ENCODE peak calls at places on chromosomes 16 and 17, in nine cellular contexts. L, E, Y, M, J, O, T, Z and B are unnamed samples.

GRCh38 chr17:28983286-28984240 is 22.3 kb downstream of the SEZ6 start:
- DNase-seq in Z (no peak), L (no peak), J (no peak), O (no peak), E (no peak), T (no peak), Y (no peak), M (no peak), B (no peak)

GRCh38 chr16:88706965-88707871 is 915 bp downstream of the CTU2 start:
- DNase-seq in J (no peak), Z (no peak), E (no peak), O (no peak), M (no peak), Y (no peak), L (no peak), T (no peak), B (peak)

GRCh38 chr16:4792951-4793513 is 2.1 kb upstream of the SMIM22 start:
- DNase-seq in L (no peak), E (no peak), Z (no peak), J (no peak), Y (no peak), T (no peak), O (no peak), M (no peak), B (no peak)

GRCh38 chr16:52912565-52913173 is 140.0 kb downstream of the CHD9NB start:
- DNase-seq in L (no peak), O (peak), Y (no peak), T (peak), E (peak), J (peak), M (peak), Z (peak), B (peak)

GRCh38 chr17:9363440-9364350 is 211.9 kb downstream of the STX8 start:
- DNase-seq in O (no peak), T (no peak), Z (no peak), M (no peak), L (no peak), J (no peak), E (no peak), Y (no peak), B (no peak)

GRCh38 chr16:53546988-53547391 is 44.0 kb upstream of the AKTIP start:
- DNase-seq in T (no peak), O (no peak), L (no peak), Y (no peak), E (no peak), M (no peak), J (peak), Z (no peak), B (no peak)

GRCh38 chr17:68089881-68090280 is 54.3 kb downstream of the KPNA2 start:
- DNase-seq in J (peak), Y (no peak), O (no peak), M (peak), L (peak), E (no peak), T (peak), Z (peak), B (no peak)

GRCh38 chr16:48347980-48348379 is 37.2 kb downstream of the SIAH1 start:
- DNase-seq in Y (no peak), L (no peak), M (no peak), O (no peak), E (no peak), T (no peak), J (no peak), Z (no peak), B (no peak)

GRCh38 chr17:50028207-50029120 is 27.4 kb upstream of the ITGA3 start:
- DNase-seq in M (no peak), J (peak), Z (peak), E (no peak), T (no peak), O (no peak), L (peak), Y (no peak), B (no peak)

GRCh38 chr16:49048557-49048956 is 233.1 kb downstream of the CBLN1 start:
- DNase-seq in E (no peak), Z (no peak), J (no peak), M (no peak), L (no peak), O (no peak), Y (no peak), T (no peak), B (no peak)

GRCh38 chr17:66468241-66469087 is 166.1 kb downstream of the PRKCA start:
- DNase-seq in O (no peak), T (no peak), Z (no peak), L (peak), E (no peak), Y (no peak), M (no peak), J (no peak), B (peak)

GRCh38 chr17:80055597-80055996 is 19.2 kb downstream of the CCDC40 start:
- DNase-seq in J (no peak), E (no peak), Z (no peak), Y (no peak), M (no peak), T (no peak), L (no peak), O (no peak), B (no peak)

GRCh38 chr16:84277244-84277823 is 17.3 kb upstream of the WFDC1 start:
- DNase-seq in L (peak), M (peak), E (peak), Y (peak), T (peak), J (peak), O (peak), Z (peak), B (peak)

GRCh38 chr16:49089533-49089932 is 192.1 kb downstream of the CBLN1 start:
- DNase-seq in Y (no peak), E (no peak), J (no peak), T (no peak), L (no peak), M (no peak), Z (no peak), O (no peak), B (no peak)

GRCh38 chr17:77499699-77500435 is 359.1 kb downstream of the SEC14L1 start:
- DNase-seq in M (no peak), O (no peak), Z (peak), E (no peak), Y (peak), T (no peak), L (peak), J (no peak), B (no peak)

GRCh38 chr16:49559242-49559641 is 185.6 kb downstream of the C16orf78 start:
- DNase-seq in Z (no peak), L (no peak), Y (no peak), J (no peak), E (no peak), O (no peak), T (no peak), M (no peak), B (no peak)

GRCh38 chr17:35944151-35944550 is 638 bp upstream of the LYZL6 start:
- DNase-seq in E (no peak), T (no peak), L (no peak), Y (no peak), Z (no peak), M (no peak), J (no peak), O (no peak), B (no peak)

GRCh38 chr16:54193656-54194007 is 93.0 kb downstream of the IRX3 start:
- DNase-seq in O (peak), T (peak), Y (peak), Z (peak), E (peak), M (peak), J (peak), L (peak), B (peak)

GRCh38 chr16:31453255-31454204 is 5.8 kb upstream of the ARMC5 start:
- DNase-seq in Y (no peak), Z (peak), M (no peak), L (peak), T (no peak), O (peak), J (no peak), E (no peak), B (peak)

GRCh38 chr17:32863559-32863958 is 13.4 kb downstream of the MYO1D start:
- DNase-seq in L (no peak), Z (no peak), T (no peak), J (no peak), M (no peak), E (no peak), Y (no peak), O (no peak), B (no peak)

GRCh38 chr17:17846645-17847044 is 9.9 kb upstream of the SREBF1 start:
- DNase-seq in L (no peak), M (no peak), T (no peak), Z (no peak), E (no peak), Y (no peak), J (no peak), O (no peak), B (no peak)

GRCh38 chr17:61863801-61864126 is 436 bp upstream of the BRIP1 start:
- DNase-seq in Z (no peak), O (no peak), T (no peak), J (no peak), E (no peak), M (no peak), Y (no peak), L (no peak), B (no peak)

DNA sequence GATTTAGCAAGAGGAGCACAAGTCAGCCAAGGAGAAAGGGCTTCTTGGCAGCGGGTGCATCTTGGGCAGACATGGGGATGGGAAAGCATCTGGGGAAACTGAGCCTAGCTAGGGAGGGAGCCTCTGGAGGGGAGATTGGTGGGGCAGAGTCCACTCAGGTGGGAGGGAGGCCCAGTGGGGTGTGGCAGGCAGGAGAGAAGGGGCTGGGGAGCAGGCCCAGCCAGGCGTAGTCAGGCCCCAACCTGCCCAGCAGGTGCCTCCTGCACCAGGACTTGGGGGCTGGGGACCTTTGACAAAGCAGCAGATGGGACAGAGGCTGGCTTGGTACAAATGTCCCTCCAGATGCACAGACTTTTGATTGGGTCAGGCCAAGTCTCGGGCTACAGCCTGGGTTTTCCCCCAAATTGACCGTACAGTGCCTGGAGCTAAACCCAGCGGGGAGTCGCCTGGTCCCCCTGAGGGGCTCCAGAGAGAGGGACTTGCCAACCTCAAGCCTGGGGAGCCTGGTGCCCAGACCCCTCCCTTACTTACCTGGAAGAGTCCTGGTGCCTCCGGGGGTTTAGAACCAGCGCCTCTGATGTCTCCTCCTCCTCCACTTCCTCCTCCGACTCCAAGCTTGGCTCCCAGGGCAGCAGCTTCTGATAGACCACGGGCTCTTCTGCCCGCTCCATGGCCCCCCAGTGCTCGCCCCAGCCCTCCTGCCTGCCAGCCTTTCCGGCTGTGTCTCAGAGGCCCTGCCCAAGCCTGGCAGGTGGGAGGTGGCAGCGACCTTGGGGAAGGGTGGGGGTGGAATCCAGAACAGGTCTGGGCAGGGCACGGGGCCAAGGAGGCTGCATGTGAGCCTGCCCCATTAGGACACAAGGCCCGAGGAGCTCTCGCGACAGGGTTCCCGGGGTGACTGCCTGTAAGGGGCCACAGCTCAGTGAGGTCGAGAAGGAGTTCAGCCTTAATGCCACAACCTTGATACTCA is at the start of gene GGT6:
- DNase-seq in E (no peak), J (no peak), Z (peak), L (no peak), Y (no peak), O (peak), T (peak), M (no peak), B (no peak)
- TF ChIP-seq POLR2A in E (no peak), J (no peak), Z (peak), L (no peak), Y (no peak), O (no peak), T (peak), M (no peak), B (no peak)

DNA sequence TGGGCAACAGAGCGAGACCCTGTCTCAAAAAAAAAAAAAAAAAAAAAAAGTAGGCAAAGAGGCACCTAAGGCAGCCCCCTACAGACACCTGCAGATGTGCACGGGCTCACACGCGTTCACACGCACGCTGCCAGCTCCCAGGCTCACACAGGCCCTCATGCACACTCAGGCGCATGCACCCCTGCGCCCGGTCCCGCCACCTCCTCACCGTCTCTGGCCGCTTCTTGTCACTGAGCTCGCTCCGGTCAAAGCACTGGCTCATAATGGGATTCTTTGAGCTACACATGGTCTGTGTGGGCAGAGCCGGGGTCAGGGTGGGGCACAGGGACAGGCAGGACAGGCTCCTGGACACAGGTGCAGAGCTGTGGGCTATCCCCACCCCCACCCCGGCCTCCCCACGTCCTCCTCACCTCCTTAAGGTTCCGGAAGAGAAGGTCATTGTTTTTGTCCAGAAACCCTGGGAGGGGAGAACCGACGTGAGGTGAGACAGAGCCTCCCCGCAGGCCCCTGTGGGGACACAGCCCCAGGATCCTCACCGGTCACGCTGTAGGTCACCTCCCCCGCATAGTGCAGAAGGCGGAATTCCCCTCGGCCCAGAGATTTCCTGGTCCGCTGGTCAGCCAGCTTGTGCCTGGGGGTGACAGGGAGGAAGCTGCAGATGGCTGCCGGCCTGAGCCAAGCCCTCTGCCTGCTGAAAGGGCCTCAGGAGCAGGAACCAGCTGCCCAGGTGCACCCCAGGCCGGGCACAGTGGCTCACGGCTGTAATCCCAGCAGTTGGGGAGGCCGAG is 17.9 kb downstream of the MYO1C start:
- DNase-seq in J (no peak), Z (peak), O (no peak), T (no peak), M (peak), L (no peak), Y (no peak), E (peak), B (no peak)
- TF ChIP-seq POLR2A in J (no peak), Z (no peak), O (no peak), T (no peak), M (no peak), L (no peak), Y (no peak), E (peak), B (no peak)

DNA sequence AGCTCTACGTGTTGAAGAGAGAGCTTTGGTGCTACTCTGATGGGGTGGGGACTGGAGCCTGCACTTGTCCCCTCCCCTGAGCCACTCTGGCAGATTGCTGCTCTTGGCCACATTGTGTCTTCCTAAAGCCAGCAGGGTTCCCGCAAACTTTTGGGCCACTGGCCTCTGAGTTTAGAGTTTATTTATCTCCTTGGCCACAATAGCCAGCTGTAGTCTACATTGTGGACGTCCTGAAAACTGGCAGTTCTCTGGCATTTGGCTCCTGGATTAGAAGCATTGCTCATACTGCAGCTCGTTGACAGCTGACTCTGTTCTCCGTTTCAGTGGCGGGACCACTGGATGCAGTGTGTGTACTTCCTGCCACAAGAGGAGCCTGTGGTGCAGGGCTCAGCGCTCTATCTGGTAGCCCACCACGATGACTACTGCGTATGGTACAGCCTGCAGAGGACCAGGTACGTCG is 34.6 kb downstream of the PRMT7 start:
- DNase-seq in O (no peak), E (no peak), M (no peak), T (no peak), Z (no peak), Y (no peak), J (no peak), L (no peak), B (no peak)
- TF ChIP-seq POLR2A in O (no peak), E (no peak), M (no peak), T (no peak), Z (no peak), Y (no peak), J (no peak), L (no peak), B (no peak)

GRCh38 chr17:20999044-20999573 is 43.7 kb downstream of the USP22 start:
- DNase-seq in Y (peak), T (no peak), M (no peak), L (no peak), E (no peak), Z (no peak), O (peak), J (no peak), B (no peak)

GRCh38 chr17:21001111-21001812 is 41.5 kb downstream of the USP22 start:
- DNase-seq in M (no peak), Z (no peak), T (no peak), J (no peak), Y (no peak), L (no peak), E (no peak), O (peak), B (no peak)

GRCh38 chr17:21001813-21002221 is 41.0 kb downstream of the USP22 start:
- DNase-seq in L (no peak), Y (no peak), O (peak), Z (no peak), M (no peak), T (no peak), J (no peak), E (no peak), B (no peak)

GRCh38 chr17:20998571-20999043 is 44.2 kb downstream of the USP22 start:
- DNase-seq in J (no peak), L (no peak), T (no peak), Y (no peak), E (no peak), O (no peak), Z (no peak), M (no peak), B (no peak)

GRCh38 chr17:20999841-21000532 is 42.8 kb downstream of the USP22 start:
- DNase-seq in Z (no peak), J (no peak), T (no peak), Y (no peak), L (no peak), M (no peak), E (no peak), O (peak), B (no peak)
- TF ChIP-seq POLR2A in Z (no peak), J (no peak), T (no peak), Y (no peak), L (no peak), M (no peak), E (no peak), O (no peak), B (no peak)

GRCh38 chr16:85571813-85572619 is 41.1 kb upstream of the GSE1 start:
- DNase-seq in E (peak), M (no peak), O (no peak), Y (no peak), L (no peak), Z (peak), J (no peak), T (no peak), B (peak)
- TF ChIP-seq POLR2A in E (no peak), M (no peak), O (no peak), Y (no peak), L (no peak), Z (no peak), J (no peak), T (no peak), B (no peak)